ENCODE peak calls at places on chromosomes 4 and X, in seven cellular contexts. U is GM23338, S is GM23248, N is MM.1S, F is PC-3, G is hepatocyte, L is HCT116. M is an unnamed sample.

GRCh38 chr4:84151574-84151973 is 347.5 kb downstream of the NKX6-1 start:
- DNase-seq in U (peak; percentile 4), N (no peak), L (peak; percentile 2), G (no peak), S (no peak), F (peak; percentile 44), M (no peak)

GRCh38 chr4:185950891-185951290 is 118.1 kb upstream of the TLR3 start:
- DNase-seq in G (no peak), N (no peak), U (no peak), L (no peak), S (no peak), F (no peak), M (no peak)

GRCh38 chrX:54043696-54044125 is 562 bp downstream of the PHF8 start:
- DNase-seq in L (no peak), G (peak; percentile 53), F (peak; percentile 33), S (peak; percentile 62), N (peak; percentile 41), U (peak; percentile 49), M (no peak)

GRCh38 chr4:153322791-153323190 is 21.7 kb upstream of the MND1 start:
- DNase-seq in G (no peak), U (no peak), N (no peak), S (peak; percentile 42), L (no peak), F (no peak), M (no peak)

GRCh38 chr4:150896513-150896912 is 118.6 kb downstream of the LRBA start:
- DNase-seq in U (no peak), F (no peak), N (no peak), L (no peak), S (no peak), G (no peak), M (no peak)

GRCh38 chr4:174135530-174135929 is 147.9 kb downstream of the FBXO8 start:
- DNase-seq in N (no peak), G (no peak), U (no peak), F (no peak), L (no peak), S (no peak), M (no peak)

GRCh38 chr4:34046580-34046979 is 2197.7 kb downstream of the ARAP2 start:
- DNase-seq in G (peak; percentile 13), F (peak; percentile 62), N (no peak), U (no peak), L (peak; percentile 15), S (peak; percentile 74), M (peak; percentile 31)

GRCh38 chrX:926070-926469 is 286.4 kb downstream of the CRLF2 start:
- DNase-seq in L (no peak), S (no peak), F (no peak), G (no peak), N (no peak), U (no peak), M (no peak)

GRCh38 chrX:69032601-69033000 is 132.7 kb downstream of the PJA1 start:
- DNase-seq in G (peak; percentile 49), F (peak; percentile 92), N (no peak), S (no peak), L (peak; percentile 13), U (no peak), M (peak; percentile 61)

GRCh38 chrX:85561216-85561615 is 181.8 kb upstream of the POF1B start:
- DNase-seq in G (no peak), N (no peak), F (no peak), U (no peak), S (no peak), L (no peak), M (no peak)

GRCh38 chr4:55183926-55184599 is 58.7 kb upstream of the KDR start:
- DNase-seq in N (no peak), F (peak; percentile 97), G (peak; percentile 70), U (peak; percentile 69), L (peak; percentile 87), S (peak; percentile 94), M (peak; percentile 51)

GRCh38 chr4:47662975-47663374 is 174.9 kb downstream of the CORIN start:
- DNase-seq in N (peak; percentile 41), L (peak; percentile 29), F (peak; percentile 20), S (peak; percentile 42), G (no peak), U (peak; percentile 83), M (no peak)

GRCh38 chr4:146927710-146928109 is 18.0 kb downstream of the TTC29 start:
- DNase-seq in N (no peak), U (no peak), G (no peak), L (no peak), S (no peak), F (no peak), M (no peak)

GRCh38 chrX:31356501-31357263 is 284.8 kb upstream of the FTHL17 start:
- DNase-seq in N (no peak), F (no peak), L (no peak), S (no peak), G (no peak), U (no peak), M (peak; percentile 71)

GRCh38 chr4:53021709-53022108 is 159.6 kb downstream of the RASL11B start:
- DNase-seq in S (no peak), U (no peak), L (no peak), N (no peak), F (no peak), G (no peak), M (no peak)

GRCh38 chrX:47176101-47176740 is 17.4 kb upstream of the UBA1 start:
- DNase-seq in L (no peak), G (no peak), F (no peak), U (no peak), S (no peak), N (no peak), M (no peak)

GRCh38 chr4:25792200-25792791 is 70.5 kb downstream of the SEL1L3 start:
- DNase-seq in N (no peak), F (peak; percentile 70), L (peak; percentile 51), S (peak; percentile 23), G (no peak), U (peak; percentile 71), M (peak; percentile 24)

GRCh38 chr4:25092139-25092538 is 61.4 kb upstream of the LGI2 start:
- DNase-seq in N (no peak), L (no peak), G (no peak), S (no peak), F (no peak), U (peak; percentile 36), M (no peak)

GRCh38 chrX:70172226-70172625 is 5.1 kb upstream of the DGAT2L6 start:
- DNase-seq in U (no peak), N (no peak), L (no peak), F (peak; percentile 15), G (no peak), S (peak; percentile 43), M (no peak)

GRCh38 chrX:119041175-119041574 is 31.6 kb upstream of the CT47C1 start:
- DNase-seq in S (peak; percentile 83), F (peak; percentile 82), N (no peak), L (peak; percentile 32), G (peak; percentile 72), U (no peak), M (peak; percentile 93)

GRCh38 chr4:138405439-138405838 is 163.3 kb upstream of the SLC7A11 start:
- DNase-seq in F (peak; percentile 62), G (peak; percentile 17), L (no peak), N (peak; percentile 73), U (no peak), S (peak; percentile 37), M (peak; percentile 5)

GRCh38 chr4:157763490-157763889 is 409.3 kb downstream of the GASK1B start:
- DNase-seq in L (no peak), G (no peak), N (no peak), U (no peak), S (no peak), F (no peak), M (no peak)

GRCh38 chr4:138050601-138051000 is 191.5 kb downstream of the SLC7A11 start:
- DNase-seq in F (no peak), N (no peak), S (no peak), L (no peak), G (no peak), U (peak; percentile 51), M (no peak)

GRCh38 chrX:23403849-23404248 is 69.2 kb downstream of the PTCHD1 start:
- DNase-seq in S (no peak), L (peak; percentile 6), G (no peak), U (peak; percentile 37), N (no peak), F (peak; percentile 30), M (no peak)

GRCh38 chrX:24877854-24878650 is 137.7 kb downstream of the ARX start:
- DNase-seq in L (no peak), U (no peak), G (peak; percentile 51), F (peak; percentile 47), N (peak; percentile 80), S (no peak), M (no peak)
- H3K4me2 ChIP-seq in L (no peak overlapping the region), U (no peak overlapping the region), G (peak overlapping the region; percentile 54), F (peak overlapping the region; percentile 70), N (peak overlapping the region; percentile 57), S (no peak overlapping the region), M (no peak overlapping the region)

GRCh38 chr4:57100979-57101629 is 9.1 kb downstream of the IGFBP7 start:
- DNase-seq in S (peak; percentile 40), L (no peak), G (no peak), U (no peak), F (no peak), N (no peak), M (no peak)
- H3K9me2 ChIP-seq in S (no peaks in the 10 kb centered on the region), L (no peaks in the 10 kb centered on the region), G (no peaks in the 10 kb centered on the region), U (no peaks in the 10 kb centered on the region), F (no peaks in the 10 kb centered on the region), N (no peaks in the 10 kb centered on the region), M (no peaks in the 10 kb centered on the region)

DNA sequence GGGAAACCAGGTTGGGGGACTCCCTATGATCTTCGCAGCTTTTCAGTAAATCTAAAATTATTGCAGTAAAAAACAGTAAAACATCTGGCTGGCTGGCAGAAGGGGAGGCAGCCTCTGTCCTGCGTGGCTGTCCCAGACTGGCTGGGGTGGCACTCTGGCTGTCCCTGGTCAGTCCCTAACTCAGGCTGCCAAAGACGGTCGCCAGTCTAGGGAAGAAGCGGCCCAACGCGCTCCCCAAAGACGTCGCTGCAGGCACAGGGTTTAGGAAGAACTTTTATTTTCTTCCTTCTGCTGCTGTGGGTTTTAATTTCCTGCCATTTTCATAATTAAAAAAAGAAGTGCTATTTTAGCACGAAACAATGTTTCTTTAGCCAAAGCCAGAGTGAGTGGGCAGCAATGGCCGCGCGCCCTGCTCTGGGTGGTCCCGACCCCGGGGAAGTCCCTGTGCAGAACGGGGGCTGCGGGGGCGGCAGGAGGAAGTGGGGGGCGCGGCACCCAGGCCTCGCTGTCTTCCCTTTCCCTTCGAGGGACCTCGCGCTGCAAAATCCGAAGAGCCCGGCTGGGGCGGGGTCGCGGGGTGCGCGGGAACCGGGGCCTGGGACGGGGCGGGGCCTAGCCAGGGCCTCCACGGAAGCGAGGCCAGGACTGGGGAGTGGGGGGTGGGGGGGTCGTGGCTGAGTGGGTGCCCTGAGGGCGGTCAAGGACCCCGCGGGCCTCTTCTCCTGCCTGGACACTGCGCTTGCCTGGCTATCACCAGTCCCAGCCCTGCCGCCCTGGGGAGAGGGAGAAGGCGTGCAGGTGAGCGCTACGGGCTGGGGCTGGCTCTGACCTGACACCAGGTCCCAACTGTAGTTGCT is 6.3 kb upstream of the LETM1 start:
- DNase-seq in G (peak; percentile 1), L (no peak), S (no peak), N (no peak), U (peak; percentile 49), F (no peak), M (no peak)
- TF ChIP-seq EZH2 in G (no peak), L (no peak), S (no peak), N (no peak), U (no peak), F (no peak), M (no peak)

DNA sequence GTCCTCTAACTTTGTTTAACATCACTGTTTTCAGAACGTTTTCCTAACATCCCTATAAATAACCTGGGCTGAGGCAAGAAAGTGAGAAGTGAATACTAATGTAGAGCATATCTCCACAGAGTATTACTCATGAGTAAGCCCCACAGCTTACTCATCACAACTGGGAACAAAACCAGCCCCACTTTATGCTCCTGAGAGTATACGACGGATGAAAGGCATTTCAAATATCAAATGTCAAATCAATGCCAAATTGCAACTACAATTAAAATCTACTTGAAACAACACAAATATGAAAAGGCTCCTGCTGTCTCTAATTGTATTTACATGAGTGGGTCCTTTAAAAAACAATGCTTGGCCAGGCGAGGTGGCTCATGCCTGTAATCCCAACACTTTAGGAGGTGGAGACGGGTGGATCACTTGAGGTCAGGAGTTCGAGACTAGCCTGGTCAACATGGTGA is 41.2 kb downstream of the SH3RF1 start:
- DNase-seq in F (peak; percentile 89), N (no peak), G (peak; percentile 44), L (peak; percentile 94), S (peak; percentile 95), U (no peak), M (peak; percentile 69)
- H3K4me2 ChIP-seq in F (peak overlapping the region; percentile 63), N (no peak overlapping the region), G (no peak overlapping the region), L (peak overlapping the region; percentile 64), S (peak overlapping the region; percentile 61), U (peak overlapping the region; percentile 24), M (peak overlapping the region; percentile 25)

M was measured in PC-9.